ENCODE peak calls at places on chromosomes 13 and 19, in nine cellular contexts. M, Y, J, H, I, F, E, B and A are unnamed samples.

GRCh38 chr19:17304386-17305047 is 1.2 kb upstream of the MRPL34 start:
- DNase-seq in J (no peak), F (no peak), M (no peak), I (no peak), E (no peak), H (no peak), B (no peak), Y (no peak), A (no peak)

GRCh38 chr19:7188682-7189629 is 105.3 kb downstream of the INSR start:
- DNase-seq in F (no peak), H (no peak), I (no peak), B (no peak), Y (no peak), J (no peak), E (no peak), M (no peak), A (no peak)

GRCh38 chr13:44158741-44159632 is 214.6 kb upstream of the SERP2 start:
- DNase-seq in B (no peak), I (no peak), H (no peak), Y (no peak), M (no peak), J (no peak), F (no peak), E (no peak), A (no peak)

GRCh38 chr19:17385878-17386611 is 8.0 kb downstream of the CCDC194 start:
- DNase-seq in H (peak; percentile 39), I (peak; percentile 50), B (peak; percentile 91), F (peak; percentile 92), E (peak; percentile 81), J (peak; percentile 79), Y (no peak), M (peak; percentile 65), A (no peak)

GRCh38 chr13:47114030-47114429 is 217.2 kb upstream of the HTR2A start:
- DNase-seq in Y (no peak), I (no peak), H (peak; percentile 86), M (no peak), J (no peak), B (no peak), E (no peak), F (no peak), A (no peak)

GRCh38 chr19:737591-738093 is 13.3 kb upstream of the MISP start:
- DNase-seq in F (peak; percentile 87), H (peak; percentile 20), B (no peak), I (peak; percentile 49), Y (no peak), M (peak; percentile 52), E (peak; percentile 67), J (peak; percentile 71), A (no peak)

GRCh38 chr13:28717170-28717569 is 1.6 kb downstream of the SLC46A3 start:
- DNase-seq in B (no peak), H (no peak), F (no peak), Y (no peak), E (no peak), J (no peak), M (no peak), I (no peak), A (no peak)

GRCh38 chr19:52991021-52991420 is 22.7 kb upstream of the ERVV-1 start:
- DNase-seq in J (no peak), Y (no peak), B (no peak), F (no peak), I (no peak), E (no peak), H (peak; percentile 6), M (no peak), A (no peak)

GRCh38 chr19:2210206-2210605 is 25.9 kb downstream of the PLEKHJ1 start:
- DNase-seq in H (no peak), F (no peak), E (no peak), J (no peak), B (no peak), Y (no peak), M (no peak), I (no peak), A (no peak)

GRCh38 chr13:111668451-111668850 is 348.0 kb downstream of the TEX29 start:
- DNase-seq in B (no peak), Y (no peak), M (no peak), E (no peak), F (no peak), I (no peak), J (no peak), H (no peak), A (no peak)

GRCh38 chr19:34269968-34270621 is 15.7 kb downstream of the GARRE1 start:
- DNase-seq in Y (no peak), J (peak; percentile 5), H (peak; percentile 50), E (peak; percentile 77), M (peak; percentile 40), B (peak; percentile 87), F (peak; percentile 69), I (no peak), A (no peak)

GRCh38 chr19:1591421-1592022 is 1.1 kb downstream of the MBD3 start:
- DNase-seq in M (no peak), Y (no peak), F (no peak), I (no peak), E (no peak), H (no peak), B (no peak), J (no peak), A (no peak)

GRCh38 chr19:50703915-50704548 is 15.6 kb downstream of the SHANK1 start:
- DNase-seq in I (no peak), H (no peak), B (no peak), M (no peak), Y (no peak), E (no peak), J (no peak), F (peak; percentile 73), A (no peak)

GRCh38 chr13:51645154-51645650 is 60.9 kb downstream of the WDFY2 start:
- DNase-seq in F (peak; percentile 65), M (no peak), J (no peak), B (no peak), Y (peak; percentile 46), H (peak; percentile 85), E (peak; percentile 47), I (no peak), A (peak; percentile 55)

GRCh38 chr19:36686365-36687213 is 823 bp upstream of the ZNF567 start:
- DNase-seq in B (no peak), E (no peak), Y (no peak), M (no peak), I (no peak), J (no peak), F (peak; percentile 21), H (peak; percentile 16), A (no peak)

GRCh38 chr19:15641901-15642491 is 1.3 kb downstream of the CYP4F3 start:
- DNase-seq in F (no peak), Y (no peak), E (peak; percentile 10), H (no peak), I (no peak), M (no peak), J (no peak), B (no peak), A (no peak)

GRCh38 chr13:34208326-34208725 is 390.4 kb downstream of the RFC3 start:
- DNase-seq in Y (no peak), B (no peak), E (no peak), J (no peak), H (peak; percentile 60), I (no peak), M (no peak), F (no peak), A (no peak)

GRCh38 chr13:111577956-111578595 is 257.6 kb downstream of the TEX29 start:
- DNase-seq in Y (no peak), M (no peak), F (no peak), I (no peak), J (no peak), E (no peak), H (no peak), B (no peak), A (no peak)

GRCh38 chr13:25733696-25734435 is 317.9 kb downstream of the SHISA2 start:
- DNase-seq in H (no peak), Y (no peak), J (no peak), B (no peak), F (no peak), I (no peak), M (no peak), E (no peak), A (no peak)

GRCh38 chr19:29121684-29122083 is 91.3 kb downstream of the UQCRFS1 start:
- DNase-seq in B (no peak), J (peak; percentile 50), H (peak; percentile 26), E (peak; percentile 14), I (no peak), Y (no peak), M (no peak), F (peak; percentile 66), A (no peak)
- TF ChIP-seq CTCF in B (no peak), J (peak; percentile 59), H (peak; percentile 58), E (peak; percentile 36), I (peak; percentile 56), Y (no peak), M (peak; percentile 12), F (peak; percentile 66), A (peak; percentile 59)

GRCh38 chr19:43599635-43600295 is 3.4 kb downstream of the ZNF576 start:
- DNase-seq in J (no peak), H (no peak), E (no peak), F (no peak), I (no peak), B (no peak), M (no peak), Y (no peak), A (no peak)
- TF ChIP-seq CTCF in J (no peak), H (no peak), E (no peak), F (peak; percentile 21), I (no peak), B (no peak), M (no peak), Y (no peak), A (no peak)

GRCh38 chr13:101785858-101786257 is 333.4 kb downstream of the ITGBL1 start:
- DNase-seq in Y (peak; percentile 20), M (no peak), I (no peak), J (peak; percentile 14), H (peak; percentile 28), B (no peak), F (peak; percentile 77), E (peak; percentile 4), A (peak; percentile 4)
- TF ChIP-seq CTCF in Y (peak; percentile 70), M (no peak), I (peak; percentile 39), J (peak; percentile 14), H (no peak), B (no peak), F (peak; percentile 92), E (no peak), A (peak; percentile 52)

GRCh38 chr13:70311175-70311574 is 202.9 kb upstream of the KLHL1 start:
- DNase-seq in F (no peak), B (no peak), M (no peak), I (no peak), E (no peak), Y (no peak), H (no peak), J (no peak), A (no peak)

DNA sequence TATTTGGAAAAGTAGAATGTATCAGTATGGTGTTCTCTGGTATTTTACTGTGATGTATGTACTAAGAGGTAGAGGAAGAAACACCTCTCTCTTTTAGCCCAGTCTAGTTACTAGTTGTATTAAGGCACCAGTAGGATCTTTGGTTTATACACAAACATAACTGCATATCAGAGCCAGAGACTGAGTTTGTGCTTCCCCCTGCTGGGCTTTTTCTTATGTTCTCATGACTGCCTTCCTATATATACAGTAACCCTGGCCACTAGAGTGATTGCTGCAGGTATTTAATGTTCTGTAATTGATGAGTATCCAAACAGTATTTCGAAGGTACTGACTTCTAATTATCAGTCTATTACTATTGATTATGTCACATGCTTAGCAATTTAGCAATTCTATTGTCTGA is 202.5 kb upstream of the KLHL1 start:
- DNase-seq in F (peak; percentile 79), H (no peak), B (no peak), Y (peak; percentile 34), E (no peak), I (no peak), M (peak; percentile 39), J (peak; percentile 18), A (no peak)
- TF ChIP-seq CTCF in F (peak; percentile 70), H (no peak), B (no peak), Y (peak; percentile 57), E (no peak), I (peak; percentile 59), M (peak; percentile 28), J (peak; percentile 45), A (no peak)